ENCODE peak calls at places on chromosomes 16 and 17, in four cellular contexts. W is SHP77, Q is HFFc6, E is progenitor cell of endocrine pancreas. C is an unnamed sample.

GRCh38 chr16:72908362-72908838 is 139.5 kb downstream of the ZFHX3 start:
- DNase-seq in E (no peak), W (peak), Q (no peak), C (no peak)

GRCh38 chr16:71201054-71201453 is 29.5 kb downstream of the HYDIN start:
- DNase-seq in Q (no peak), W (no peak), E (no peak), C (no peak)

GRCh38 chr17:35715416-35715815 is 16.0 kb upstream of the RASL10B start:
- DNase-seq in W (no peak), Q (no peak), E (no peak), C (no peak)

GRCh38 chr16:16075463-16076399 is 126.3 kb downstream of the ABCC1 start:
- DNase-seq in E (no peak), W (no peak), Q (no peak), C (no peak)

GRCh38 chr17:82835766-82836512 is 3.9 kb downstream of the ZNF750 start:
- DNase-seq in Q (no peak), E (no peak), W (no peak), C (no peak)

GRCh38 chr16:66275795-66276428 is 90.6 kb upstream of the CDH5 start:
- DNase-seq in E (peak), W (peak), Q (peak), C (peak)

GRCh38 chr17:16214190-16215001 is 938 bp downstream of the NCOR1 start:
- DNase-seq in W (no peak), E (no peak), Q (no peak), C (no peak)

GRCh38 chr17:65243838-65244237 is 106.7 kb downstream of the RGS9 start:
- DNase-seq in Q (peak), E (no peak), W (no peak), C (peak)

GRCh38 chr17:74408262-74408661 is 23.6 kb upstream of the GPRC5C start:
- DNase-seq in E (no peak), Q (no peak), W (peak), C (peak)

GRCh38 chr16:177394-177822 is 928 bp downstream of the HBA1 start:
- DNase-seq in E (no peak), W (no peak), Q (no peak), C (no peak)

GRCh38 chr16:84463221-84463620 is 41.2 kb downstream of the MEAK7 start:
- DNase-seq in Q (no peak), E (no peak), W (no peak), C (no peak)

GRCh38 chr17:58307468-58308172 is 21.0 kb downstream of the TSPOAP1 start:
- DNase-seq in W (no peak), E (peak), Q (no peak), C (no peak)

GRCh38 chr16:57577691-57578224 is 35.3 kb downstream of the ADGRG5 start:
- DNase-seq in W (no peak), E (no peak), Q (no peak), C (no peak)

GRCh38 chr16:87353613-87354012 is 30.0 kb downstream of the FBXO31 start:
- DNase-seq in E (no peak), W (no peak), Q (no peak), C (no peak)

GRCh38 chr16:57740423-57741071 is 5.0 kb downstream of the KATNB1 start:
- DNase-seq in E (no peak), Q (no peak), W (no peak), C (no peak)

GRCh38 chr16:50878966-50879615 is 137.2 kb downstream of the CYLD start:
- DNase-seq in E (no peak), W (peak), Q (no peak), C (no peak)

GRCh38 chr17:19573075-19573474 is 39.4 kb downstream of the SLC47A1 start:
- DNase-seq in Q (no peak), W (no peak), E (no peak), C (peak)

GRCh38 chr17:66527335-66527734 is 224.9 kb downstream of the PRKCA start:
- DNase-seq in Q (no peak), W (no peak), E (no peak), C (no peak)

C was measured in ELR.